ENCODE peak calls at places on chromosomes 3 and 15, in four cellular contexts. One of them, this sample, is unnamed.

GRCh38 chr15:63210151-63211051 is 21.0 kb downstream of the RAB8B start:
- DNase-seq in BJ: no peak
- DNase-seq in effector memory CD8-positive, alpha-beta T cell: no peak
- DNase-seq in SW 1271: no peak
- DNase-seq in this sample: no peak

GRCh38 chr3:126911162-126912026 is 71.5 kb upstream of the PLXNA1 start:
- DNase-seq in BJ: peak; percentile 54
- DNase-seq in effector memory CD8-positive, alpha-beta T cell: peak; percentile 70
- DNase-seq in SW 1271: peak; percentile 93
- DNase-seq in this sample: peak; percentile 80

GRCh38 chr3:71063768-71064287 is 519.7 kb downstream of the FOXP1 start:
- DNase-seq in BJ: no peak
- DNase-seq in effector memory CD8-positive, alpha-beta T cell: no peak
- DNase-seq in SW 1271: no peak
- DNase-seq in this sample: no peak

GRCh38 chr15:79960502-79961217 is 10.3 kb downstream of the BCL2A1 start:
- DNase-seq in BJ: no peak
- DNase-seq in effector memory CD8-positive, alpha-beta T cell: no peak
- DNase-seq in SW 1271: no peak
- DNase-seq in this sample: no peak

GRCh38 chr3:50862221-50862620 is 187.5 kb downstream of the DOCK3 start:
- DNase-seq in BJ: no peak
- DNase-seq in effector memory CD8-positive, alpha-beta T cell: no peak
- DNase-seq in SW 1271: no peak
- DNase-seq in this sample: no peak

GRCh38 chr3:31754575-31755278 is 222.0 kb downstream of the STT3B start:
- DNase-seq in BJ: no peak
- DNase-seq in effector memory CD8-positive, alpha-beta T cell: no peak
- DNase-seq in SW 1271: no peak
- DNase-seq in this sample: no peak

GRCh38 chr3:25448750-25449684 is 21.0 kb downstream of the RARB start:
- DNase-seq in BJ: no peak
- DNase-seq in effector memory CD8-positive, alpha-beta T cell: no peak
- DNase-seq in SW 1271: no peak
- DNase-seq in this sample: no peak

GRCh38 chr3:141129049-141130038 is 78.2 kb downstream of the SPSB4 start:
- DNase-seq in BJ: no peak
- DNase-seq in effector memory CD8-positive, alpha-beta T cell: no peak
- DNase-seq in SW 1271: no peak
- DNase-seq in this sample: no peak

GRCh38 chr3:81998139-81998755 is 236.8 kb upstream of the GBE1 start:
- DNase-seq in BJ: no peak
- DNase-seq in effector memory CD8-positive, alpha-beta T cell: no peak
- DNase-seq in SW 1271: no peak
- DNase-seq in this sample: no peak

GRCh38 chr3:53104762-53105161 is 25.5 kb downstream of the RFT1 start:
- DNase-seq in BJ: no peak
- DNase-seq in effector memory CD8-positive, alpha-beta T cell: no peak
- DNase-seq in SW 1271: no peak
- DNase-seq in this sample: no peak

GRCh38 chr3:187291512-187292132 is at the start of gene MASP1:
- DNase-seq in BJ: no peak
- DNase-seq in effector memory CD8-positive, alpha-beta T cell: no peak
- DNase-seq in SW 1271: no peak
- DNase-seq in this sample: no peak

GRCh38 chr3:134357914-134358811 is 16.1 kb downstream of the AMOTL2 start:
- DNase-seq in BJ: peak; percentile 96
- DNase-seq in effector memory CD8-positive, alpha-beta T cell: no peak
- DNase-seq in SW 1271: peak; percentile 44
- DNase-seq in this sample: no peak

GRCh38 chr15:29857196-29857595 is 34.9 kb upstream of the TJP1 start:
- DNase-seq in BJ: no peak
- DNase-seq in effector memory CD8-positive, alpha-beta T cell: no peak
- DNase-seq in SW 1271: no peak
- DNase-seq in this sample: no peak

GRCh38 chr3:67790043-67790442 is 135.6 kb upstream of the SUCLG2 start:
- DNase-seq in BJ: no peak
- DNase-seq in effector memory CD8-positive, alpha-beta T cell: peak; percentile 53
- DNase-seq in SW 1271: no peak
- DNase-seq in this sample: peak; percentile 5

GRCh38 chr3:14042680-14043079 is 82.0 kb downstream of the CHCHD4 start:
- DNase-seq in BJ: peak; percentile 5
- DNase-seq in effector memory CD8-positive, alpha-beta T cell: no peak
- DNase-seq in SW 1271: no peak
- DNase-seq in this sample: no peak

GRCh38 chr15:78739996-78740903 is 71.0 kb downstream of the ADAMTS7 start:
- DNase-seq in BJ: no peak
- DNase-seq in effector memory CD8-positive, alpha-beta T cell: peak; percentile 27
- DNase-seq in SW 1271: no peak
- DNase-seq in this sample: no peak

GRCh38 chr3:151559736-151560135 is 98.9 kb upstream of the IGSF10 start:
- DNase-seq in BJ: no peak
- DNase-seq in effector memory CD8-positive, alpha-beta T cell: no peak
- DNase-seq in SW 1271: no peak
- DNase-seq in this sample: no peak

GRCh38 chr3:5016218-5017161 is 37.3 kb downstream of the BHLHE40 start:
- DNase-seq in BJ: no peak
- DNase-seq in effector memory CD8-positive, alpha-beta T cell: peak; percentile 56
- DNase-seq in SW 1271: peak; percentile 79
- DNase-seq in this sample: no peak

GRCh38 chr3:148223266-148223665 is 474.4 kb upstream of the AGTR1 start:
- DNase-seq in BJ: no peak
- DNase-seq in effector memory CD8-positive, alpha-beta T cell: no peak
- DNase-seq in SW 1271: no peak
- DNase-seq in this sample: no peak

GRCh38 chr15:43285609-43286037 is 18.9 kb upstream of the TGM5 start:
- DNase-seq in BJ: peak; percentile 19
- DNase-seq in effector memory CD8-positive, alpha-beta T cell: peak; percentile 54
- DNase-seq in SW 1271: no peak
- DNase-seq in this sample: peak; percentile 84

GRCh38 chr3:131361464-131362421 is 19.8 kb upstream of the NUDT16 start:
- DNase-seq in BJ: no peak
- DNase-seq in effector memory CD8-positive, alpha-beta T cell: no peak
- DNase-seq in SW 1271: peak; percentile 86
- DNase-seq in this sample: no peak

GRCh38 chr3:46368569-46368968 is 2.2 kb upstream of the CCR5 start:
- DNase-seq in BJ: no peak
- DNase-seq in effector memory CD8-positive, alpha-beta T cell: peak; percentile 68
- DNase-seq in SW 1271: no peak
- DNase-seq in this sample: peak; percentile 29